ENCODE peak calls at places on chromosomes 6 and 20, in four cellular contexts. One of them, this sample, is unnamed.

GRCh38 chr6:4910060-4910746 is 93.6 kb downstream of the RPP40 start:
- DNase-seq in NB4: no peak
- DNase-seq in lower leg skin: no peak
- DNase-seq in RWPE1: no peak
- DNase-seq in this sample: no peak

GRCh38 chr20:53795170-53795569 is 201.5 kb upstream of the ZNF217 start:
- DNase-seq in NB4: no peak
- DNase-seq in lower leg skin: no peak
- DNase-seq in RWPE1: no peak
- DNase-seq in this sample: no peak

GRCh38 chr20:49323622-49324238 is 45.9 kb upstream of the ZNFX1 start:
- DNase-seq in NB4: peak; percentile 70
- DNase-seq in lower leg skin: no peak
- DNase-seq in RWPE1: peak; percentile 74
- DNase-seq in this sample: peak; percentile 57

GRCh38 chr6:112086744-112087135 is 542 bp downstream of the TUBE1 start:
- DNase-seq in NB4: peak; percentile 69
- DNase-seq in lower leg skin: no peak
- DNase-seq in RWPE1: peak; percentile 72
- DNase-seq in this sample: peak; percentile 18

GRCh38 chr6:70706491-70707123 is 38.9 kb downstream of the SMAP1 start:
- DNase-seq in NB4: peak; percentile 63
- DNase-seq in lower leg skin: no peak
- DNase-seq in RWPE1: peak; percentile 19
- DNase-seq in this sample: no peak

GRCh38 chr6:41741625-41742490 is 5.3 kb downstream of the PGC start:
- DNase-seq in NB4: no peak
- DNase-seq in lower leg skin: no peak
- DNase-seq in RWPE1: no peak
- DNase-seq in this sample: no peak

GRCh38 chr20:57779401-57780003 is 69.7 kb upstream of the PMEPA1 start:
- DNase-seq in NB4: no peak
- DNase-seq in lower leg skin: no peak
- DNase-seq in RWPE1: no peak
- DNase-seq in this sample: no peak

GRCh38 chr6:119052292-119052889 is 26.1 kb downstream of the FAM184A start:
- DNase-seq in NB4: no peak
- DNase-seq in lower leg skin: no peak
- DNase-seq in RWPE1: no peak
- DNase-seq in this sample: no peak

GRCh38 chr20:52731086-52731485 is 241.1 kb upstream of the TSHZ2 start:
- DNase-seq in NB4: no peak
- DNase-seq in lower leg skin: no peak
- DNase-seq in RWPE1: no peak
- DNase-seq in this sample: no peak

GRCh38 chr6:15901141-15902115 is 227.5 kb upstream of the MYLIP start:
- DNase-seq in NB4: peak; percentile 99
- DNase-seq in lower leg skin: peak; percentile 61
- DNase-seq in RWPE1: peak; percentile 56
- DNase-seq in this sample: no peak

GRCh38 chr6:26056583-26057350 is 30.5 kb upstream of the HFE start:
- DNase-seq in NB4: peak; percentile 77
- DNase-seq in lower leg skin: peak; percentile 32
- DNase-seq in RWPE1: no peak
- DNase-seq in this sample: no peak

GRCh38 chr6:134519456-134519855 is 201.5 kb upstream of the SGK1 start:
- DNase-seq in NB4: peak; percentile 85
- DNase-seq in lower leg skin: no peak
- DNase-seq in RWPE1: no peak
- DNase-seq in this sample: no peak

GRCh38 chr6:149862901-149863595 is 1.1 kb downstream of the LRP11 start:
- DNase-seq in NB4: peak; percentile 71
- DNase-seq in lower leg skin: peak; percentile 67
- DNase-seq in RWPE1: peak; percentile 58
- DNase-seq in this sample: no peak

GRCh38 chr6:156175971-156176421 is 601.2 kb upstream of the ARID1B start:
- DNase-seq in NB4: peak; percentile 10
- DNase-seq in lower leg skin: peak; percentile 23
- DNase-seq in RWPE1: no peak
- DNase-seq in this sample: no peak
- TF ChIP-seq CTCF in NB4: no peak
- TF ChIP-seq CTCF in lower leg skin: no peak
- TF ChIP-seq CTCF in RWPE1: peak; percentile 10
- TF ChIP-seq CTCF in this sample: no peak

DNA sequence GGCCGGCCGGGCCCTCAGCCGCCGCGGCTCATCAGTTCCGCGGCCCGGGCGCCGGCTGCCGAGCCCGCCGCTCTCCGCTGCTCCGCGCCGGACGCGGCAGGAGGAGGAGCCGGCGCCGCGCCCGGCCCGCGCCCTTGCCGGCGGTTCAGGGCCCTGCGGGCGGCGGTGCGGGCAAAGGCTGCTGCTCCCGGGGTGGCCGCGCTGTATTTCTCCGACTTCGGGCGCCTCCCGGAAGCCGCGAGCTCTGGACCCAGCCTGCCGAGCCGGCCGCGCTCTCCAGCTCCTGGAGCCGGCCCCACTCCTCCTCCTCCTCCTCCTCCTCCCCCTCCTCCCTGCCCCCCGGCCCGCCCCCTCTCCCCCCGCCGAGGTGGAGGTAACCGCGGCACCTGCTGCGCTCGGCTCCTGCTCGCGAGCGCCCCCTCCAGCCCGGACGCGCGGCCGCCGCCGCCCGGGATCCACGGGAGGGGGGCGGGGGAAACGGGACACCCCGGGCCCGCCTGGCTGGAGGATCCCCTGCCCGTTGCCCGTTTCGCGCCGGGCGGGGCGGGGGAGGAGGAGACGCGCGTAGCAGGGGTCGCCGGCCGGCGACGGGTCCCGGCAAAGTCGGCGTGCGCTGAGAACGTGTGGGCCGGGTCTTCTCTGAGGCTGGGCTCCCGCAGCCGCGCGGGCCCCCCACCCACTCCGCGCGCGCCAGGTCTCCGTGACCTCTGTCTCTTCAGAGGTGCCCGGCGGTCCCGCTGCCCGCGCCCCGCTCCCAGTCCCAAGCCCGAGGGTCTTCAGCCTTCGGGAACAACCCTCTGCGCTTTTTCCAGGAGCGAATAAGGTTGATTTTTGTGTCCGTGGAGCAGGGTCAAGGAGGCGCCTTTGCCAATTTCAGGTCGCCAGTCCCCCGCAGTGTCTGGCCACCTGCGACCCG is at the start of gene SLC22A23:
- DNase-seq in NB4: peak; percentile 53
- DNase-seq in lower leg skin: peak; percentile 34
- DNase-seq in RWPE1: peak; percentile 85
- DNase-seq in this sample: no peak
- TF ChIP-seq CTCF in NB4: peak; percentile 32
- TF ChIP-seq CTCF in lower leg skin: no peak
- TF ChIP-seq CTCF in RWPE1: peak; percentile 88
- TF ChIP-seq CTCF in this sample: peak; percentile 36

DNA sequence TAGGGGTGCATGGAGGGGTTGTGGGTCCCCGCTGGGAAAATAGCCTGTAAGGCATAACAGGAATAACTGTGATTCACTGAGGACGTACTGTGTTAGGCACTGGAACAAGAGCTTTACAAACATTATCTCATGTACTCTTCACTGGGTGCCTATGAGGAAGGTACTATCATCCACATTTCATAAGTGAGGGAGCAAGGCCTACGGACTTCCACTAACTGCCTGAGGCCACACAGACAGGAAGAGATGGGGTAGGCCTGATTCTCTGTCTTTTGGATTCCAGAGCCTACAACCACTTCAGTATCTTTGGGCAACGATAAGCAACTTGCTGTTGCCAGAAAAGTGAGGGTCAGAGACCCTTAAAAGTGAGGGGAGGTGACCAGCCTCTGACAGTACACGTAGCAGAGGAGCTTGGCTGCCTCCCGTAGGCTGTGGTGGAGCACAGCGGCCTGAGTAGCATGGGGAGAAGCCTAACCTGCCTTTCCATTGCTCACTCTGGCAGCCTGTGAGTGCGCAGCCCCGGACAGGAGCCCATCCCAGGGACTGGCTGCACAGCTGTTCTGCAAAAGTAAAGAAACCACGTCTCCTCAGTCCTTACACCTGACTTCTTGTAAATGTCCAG is 30.4 kb downstream of the PSMB1 start:
- DNase-seq in NB4: peak; percentile 71
- DNase-seq in lower leg skin: no peak
- DNase-seq in RWPE1: no peak
- DNase-seq in this sample: no peak
- TF ChIP-seq CTCF in NB4: peak; percentile 80
- TF ChIP-seq CTCF in lower leg skin: no peak
- TF ChIP-seq CTCF in RWPE1: peak; percentile 15
- TF ChIP-seq CTCF in this sample: peak; percentile 51

DNA sequence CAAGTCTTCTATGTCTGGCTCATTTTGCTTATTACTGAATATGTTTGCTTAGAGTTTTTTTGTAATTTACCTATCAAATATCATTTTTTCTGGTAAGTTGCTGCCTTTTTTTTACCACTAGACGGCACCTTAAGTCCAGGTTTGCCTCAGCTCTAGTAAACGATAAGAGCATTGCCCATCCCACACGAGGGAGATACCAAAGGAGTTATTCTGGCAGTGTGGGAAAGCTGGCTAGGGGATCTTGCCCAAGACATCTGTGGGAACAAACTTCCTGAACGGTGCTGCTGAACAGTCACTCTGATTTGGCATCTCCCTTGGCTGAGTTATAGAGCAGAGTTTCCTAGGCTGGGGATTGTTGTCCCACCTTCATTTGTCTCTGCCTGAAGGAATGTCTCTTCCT is 306.4 kb downstream of the COL12A1 start:
- DNase-seq in NB4: peak; percentile 18
- DNase-seq in lower leg skin: no peak
- DNase-seq in RWPE1: no peak
- DNase-seq in this sample: no peak
- TF ChIP-seq CTCF in NB4: peak; percentile 17
- TF ChIP-seq CTCF in lower leg skin: no peak
- TF ChIP-seq CTCF in RWPE1: no peak
- TF ChIP-seq CTCF in this sample: peak; percentile 33

GRCh38 chr6:90610671-90611542 is 24.0 kb upstream of the MAP3K7 start:
- DNase-seq in NB4: peak; percentile 35
- DNase-seq in lower leg skin: no peak
- DNase-seq in RWPE1: peak; percentile 12
- DNase-seq in this sample: no peak

GRCh38 chr6:90605749-90606344 is 19.0 kb upstream of the MAP3K7 start:
- DNase-seq in NB4: no peak
- DNase-seq in lower leg skin: no peak
- DNase-seq in RWPE1: no peak
- DNase-seq in this sample: no peak

GRCh38 chr6:90611996-90612690 is 25.3 kb upstream of the MAP3K7 start:
- DNase-seq in NB4: no peak
- DNase-seq in lower leg skin: no peak
- DNase-seq in RWPE1: no peak
- DNase-seq in this sample: no peak

GRCh38 chr6:90610291-90610670 is 23.4 kb upstream of the MAP3K7 start:
- DNase-seq in NB4: no peak
- DNase-seq in lower leg skin: no peak
- DNase-seq in RWPE1: no peak
- DNase-seq in this sample: no peak

DNA sequence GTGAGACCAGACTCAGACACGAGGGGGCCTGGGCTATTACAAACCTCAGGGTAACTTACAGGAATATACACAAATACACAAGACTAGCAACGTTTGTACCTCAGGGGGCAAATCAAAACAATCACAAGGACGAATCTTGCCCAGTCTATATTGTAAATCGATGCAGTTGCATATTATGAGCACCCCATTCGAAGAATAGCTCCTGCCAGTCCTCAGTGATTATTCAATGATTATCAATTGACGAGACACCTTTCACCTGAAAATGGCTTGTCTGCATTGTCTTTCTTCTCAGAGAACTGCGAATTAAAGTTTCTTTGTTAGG is 24.6 kb upstream of the MAP3K7 start:
- DNase-seq in NB4: no peak
- DNase-seq in lower leg skin: no peak
- DNase-seq in RWPE1: no peak
- DNase-seq in this sample: no peak
- TF ChIP-seq CTCF in NB4: no peak
- TF ChIP-seq CTCF in lower leg skin: no peak
- TF ChIP-seq CTCF in RWPE1: no peak
- TF ChIP-seq CTCF in this sample: no peak

DNA sequence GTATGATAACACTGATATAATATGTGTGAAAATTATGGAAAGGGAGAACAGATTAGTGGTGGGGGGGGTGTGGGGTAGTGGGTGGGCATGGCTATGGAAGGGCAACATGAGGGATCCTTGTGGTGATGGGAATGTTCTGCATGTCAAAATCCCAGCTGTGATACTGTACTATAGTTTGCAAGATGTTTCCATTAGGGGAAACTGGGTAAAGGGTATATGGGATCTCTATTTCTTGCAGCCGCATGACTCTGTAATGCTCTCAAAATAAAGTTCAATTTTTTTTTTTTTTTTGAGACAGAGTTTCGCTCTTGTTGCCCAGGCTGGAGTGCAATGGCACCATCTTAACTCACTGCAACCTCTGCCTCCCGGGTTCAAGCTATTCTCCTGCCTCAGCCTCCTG is 14.3 kb downstream of the ZBTB2 start:
- DNase-seq in NB4: no peak
- DNase-seq in lower leg skin: no peak
- DNase-seq in RWPE1: no peak
- DNase-seq in this sample: no peak
- TF ChIP-seq CTCF in NB4: no peak
- TF ChIP-seq CTCF in lower leg skin: no peak
- TF ChIP-seq CTCF in RWPE1: no peak
- TF ChIP-seq CTCF in this sample: no peak

DNA sequence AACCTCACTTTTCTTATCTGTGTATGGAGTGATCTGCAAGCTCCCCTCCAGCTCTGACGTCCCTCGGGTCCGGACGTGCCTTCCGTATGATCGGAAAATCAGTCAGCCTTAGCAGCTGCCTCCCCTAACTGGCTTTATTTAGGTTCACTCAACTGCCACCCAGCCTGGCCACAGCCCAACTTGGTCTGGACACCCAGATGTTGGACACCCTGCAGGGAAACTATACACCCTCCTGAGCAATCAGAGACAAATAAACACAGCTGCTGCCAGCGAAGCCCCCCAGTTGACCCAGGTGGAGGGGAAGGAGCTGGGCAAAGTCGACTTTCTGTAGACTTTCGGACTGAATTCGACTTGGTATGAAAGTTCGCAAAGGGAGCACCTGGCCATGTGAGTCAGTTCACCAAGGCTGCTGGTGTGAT is 28.9 kb downstream of the TBC1D7 start:
- DNase-seq in NB4: no peak
- DNase-seq in lower leg skin: no peak
- DNase-seq in RWPE1: no peak
- DNase-seq in this sample: no peak
- TF ChIP-seq CTCF in NB4: no peak
- TF ChIP-seq CTCF in lower leg skin: no peak
- TF ChIP-seq CTCF in RWPE1: no peak
- TF ChIP-seq CTCF in this sample: no peak

GRCh38 chr6:35415065-35415880 is 36.9 kb upstream of the FANCE start:
- DNase-seq in NB4: peak; percentile 58
- DNase-seq in lower leg skin: peak; percentile 41
- DNase-seq in RWPE1: peak; percentile 42
- DNase-seq in this sample: peak; percentile 72
- TF ChIP-seq CTCF in NB4: peak; percentile 20
- TF ChIP-seq CTCF in lower leg skin: no peak
- TF ChIP-seq CTCF in RWPE1: peak; percentile 15
- TF ChIP-seq CTCF in this sample: peak; percentile 71

This sample was measured in AG09309.